ENCODE peak calls at places on chromosomes 2 and 18, in four cellular contexts. N is NCI-H2029 treated with DMSO at 0.1 percent for 48 hours; B is activated T-helper 1 cell treated with anti-CD3 and anti-CD28 coated beads, Interleukin-12 subunit alpha, Interleukin-12 subunit beta, Interleukin-2, Interleukin-4 antibody, amounts not matched to agents 30 ng/mL and 10 ng/mL and 1 ng/mL, durations not matched to agents 14 hours and 24 hours and 36 hours; C is HepG2. R is an unnamed sample.

GRCh38 chr18:13137939-13138821 is 80.4 kb upstream of the LDLRAD4 start:
- DNase-seq in N (peak), B (peak), C (peak), R (peak)

GRCh38 chr2:119393971-119394748 is 27.4 kb downstream of the DBI start:
- DNase-seq in N (no peak), B (no peak), C (no peak), R (no peak)

GRCh38 chr2:18455256-18455862 is 105.1 kb downstream of the RDH14 start:
- DNase-seq in N (no peak), B (no peak), C (peak), R (no peak)

GRCh38 chr2:125471963-125472362 is 1184.0 kb upstream of the GYPC start:
- DNase-seq in N (no peak), B (no peak), C (peak), R (no peak)

GRCh38 chr2:181077128-181077709 is 96.8 kb downstream of the UBE2E3 start:
- DNase-seq in N (peak), B (no peak), C (peak), R (no peak)

GRCh38 chr18:12585218-12585617 is 72.7 kb downstream of the SPIRE1 start:
- DNase-seq in N (no peak), B (no peak), C (no peak), R (no peak)

GRCh38 chr2:46632349-46632748 is 153.0 kb downstream of the TMEM247 start:
- DNase-seq in N (no peak), B (no peak), C (peak), R (no peak)

GRCh38 chr18:11955299-11956029 is 25.8 kb upstream of the IMPA2 start:
- DNase-seq in N (no peak), B (no peak), C (peak), R (peak)

GRCh38 chr18:22136395-22136794 is 33.0 kb upstream of the GATA6 start:
- DNase-seq in N (peak), B (no peak), C (no peak), R (no peak)

GRCh38 chr2:1821530-1821929 is 77.2 kb upstream of the PXDN start:
- DNase-seq in N (no peak), B (no peak), C (no peak), R (no peak)

GRCh38 chr2:199136241-199136640 is 321.5 kb downstream of the SATB2 start:
- DNase-seq in N (no peak), B (no peak), C (no peak), R (no peak)

R was measured in PC-9.